ENCODE peak calls at places on chromosomes 13 and 19, in ten cellular contexts. S, C, G, W, D, Z, E, O, K and Y are unnamed samples.

GRCh38 chr13:31970237-31970930 is 61.2 kb upstream of the FRY start:
- DNase-seq in E (peak; percentile 51), C (no peak), D (no peak), S (no peak), K (no peak), G (peak; percentile 84), O (no peak), Z (peak; percentile 27), W (no peak), Y (no peak)

GRCh38 chr19:13014101-13014920 is 19.0 kb downstream of the NFIX start:
- DNase-seq in W (peak; percentile 56), K (no peak), S (peak; percentile 19), O (no peak), E (peak; percentile 23), D (no peak), C (no peak), G (peak; percentile 66), Z (no peak), Y (no peak)

GRCh38 chr13:80010286-80010831 is 330.6 kb downstream of the SPRY2 start:
- DNase-seq in W (no peak), Z (no peak), E (no peak), K (no peak), C (no peak), S (no peak), D (no peak), G (no peak), O (no peak), Y (no peak)

GRCh38 chr19:38529610-38530009 is 88.1 kb downstream of the MAP4K1 start:
- DNase-seq in W (peak; percentile 79), C (no peak), Z (no peak), O (no peak), K (no peak), D (no peak), G (no peak), E (no peak), S (no peak), Y (no peak)

GRCh38 chr19:6737284-6737872 is at the start of gene GPR108:
- DNase-seq in G (peak; percentile 100), S (peak; percentile 100), K (peak; percentile 100), Z (peak; percentile 100), D (peak; percentile 100), W (peak; percentile 99), C (peak; percentile 98), E (peak; percentile 100), O (peak; percentile 99), Y (peak; percentile 99)

GRCh38 chr19:50008532-50008931 is 16.6 kb downstream of the VRK3 start:
- DNase-seq in E (no peak), W (peak; percentile 69), Z (no peak), C (no peak), O (no peak), D (no peak), K (no peak), S (peak; percentile 18), G (no peak), Y (no peak)

GRCh38 chr13:48726711-48727110 is 73.0 kb downstream of the CYSLTR2 start:
- DNase-seq in K (no peak), Z (no peak), O (no peak), W (no peak), C (no peak), D (no peak), S (no peak), G (no peak), E (peak; percentile 92), Y (peak; percentile 67)

GRCh38 chr13:73607489-73608156 is 526.6 kb downstream of the KLF12 start:
- DNase-seq in Z (no peak), O (no peak), K (no peak), W (no peak), S (no peak), G (no peak), D (no peak), C (no peak), E (peak; percentile 4), Y (no peak)

GRCh38 chr13:32722340-32722739 is 136.1 kb downstream of the PDS5B start:
- DNase-seq in D (no peak), G (no peak), Z (no peak), O (no peak), W (no peak), E (no peak), C (no peak), S (no peak), K (no peak), Y (no peak)

GRCh38 chr19:13366529-13367143 is 139.6 kb downstream of the CACNA1A start:
- DNase-seq in G (peak; percentile 5), W (no peak), Z (peak; percentile 58), C (no peak), E (peak; percentile 31), O (no peak), K (no peak), S (no peak), D (no peak), Y (no peak)

GRCh38 chr13:60244381-60244780 is 80.7 kb upstream of the DIAPH3 start:
- DNase-seq in G (no peak), O (no peak), K (no peak), C (no peak), E (no peak), D (no peak), Z (no peak), S (no peak), W (no peak), Y (no peak)

GRCh38 chr19:15274477-15274876 is 42.2 kb upstream of the EPHX3 start:
- DNase-seq in S (no peak), Z (no peak), D (no peak), O (no peak), G (no peak), C (no peak), K (no peak), E (no peak), W (no peak), Y (no peak)

GRCh38 chr19:34269081-34269480 is 14.7 kb downstream of the GARRE1 start:
- DNase-seq in S (no peak), W (no peak), E (no peak), O (no peak), K (no peak), Z (no peak), C (no peak), D (no peak), G (no peak), Y (no peak)

GRCh38 chr19:681029-681626 is 4.9 kb downstream of the FSTL3 start:
- DNase-seq in G (no peak), O (peak; percentile 53), Z (no peak), E (no peak), K (peak; percentile 93), D (peak; percentile 41), C (no peak), W (peak; percentile 95), S (peak; percentile 96), Y (peak; percentile 90)

GRCh38 chr19:35436477-35437141 is 11.4 kb upstream of the FFAR2 start:
- DNase-seq in K (no peak), Z (peak; percentile 62), D (peak; percentile 24), S (peak; percentile 86), G (peak; percentile 90), C (peak; percentile 74), O (no peak), W (peak; percentile 29), E (peak; percentile 63), Y (peak; percentile 26)

DNA sequence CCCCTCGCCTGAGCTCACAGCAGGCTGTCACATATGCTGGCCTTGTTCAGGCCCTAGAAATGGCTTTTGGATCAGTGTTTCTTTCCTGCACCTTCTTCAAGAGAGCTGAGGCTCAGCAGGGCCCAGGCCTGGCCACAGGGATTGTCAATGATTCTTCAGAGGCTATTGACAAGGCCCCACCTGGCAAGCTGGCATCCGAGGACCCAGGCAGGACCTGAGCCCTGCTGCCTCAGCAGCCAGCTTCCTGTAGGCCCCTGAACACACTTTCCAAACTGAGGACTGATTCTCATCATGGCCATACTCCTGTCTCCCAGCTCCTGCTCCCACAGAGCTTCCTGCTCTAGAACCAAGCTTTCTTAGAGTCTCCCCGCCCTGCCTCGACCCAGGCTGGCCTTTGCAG is 136.8 kb downstream of the UQCRFS1 start:
- DNase-seq in W (no peak), K (no peak), C (no peak), G (no peak), E (no peak), O (no peak), S (no peak), Z (no peak), D (no peak), Y (no peak)
- H3K27ac ChIP-seq in W (no peak overlapping the region), K (no peak overlapping the region), C (no peak overlapping the region), G (no peak overlapping the region), E (no peak overlapping the region), O (no peak overlapping the region), S (no peak overlapping the region), Z (no peak overlapping the region), D (no peak overlapping the region), Y (no peak overlapping the region)

GRCh38 chr13:111905609-111905945 is 161.4 kb upstream of the SOX1 start:
- DNase-seq in K (no peak), S (no peak), D (no peak), O (no peak), G (no peak), Z (no peak), W (no peak), C (no peak), E (no peak), Y (no peak)

GRCh38 chr13:111906306-111906705 is 160.6 kb upstream of the SOX1 start:
- DNase-seq in K (peak; percentile 44), O (no peak), Z (no peak), C (no peak), S (no peak), E (no peak), D (no peak), W (peak; percentile 1), G (no peak), Y (no peak)

GRCh38 chr13:111908391-111908790 is 158.6 kb upstream of the SOX1 start:
- DNase-seq in O (no peak), G (no peak), E (no peak), Z (no peak), W (no peak), C (no peak), S (no peak), D (no peak), K (peak; percentile 61), Y (no peak)

GRCh38 chr13:111907341-111907880 is 159.5 kb upstream of the SOX1 start:
- DNase-seq in S (no peak), C (no peak), E (no peak), Z (no peak), G (no peak), W (peak; percentile 5), D (no peak), O (no peak), K (peak; percentile 42), Y (no peak)

GRCh38 chr13:111906816-111907215 is 160.1 kb upstream of the SOX1 start:
- DNase-seq in W (peak; percentile 3), C (no peak), S (no peak), E (no peak), K (no peak), D (no peak), G (no peak), Z (no peak), O (no peak), Y (no peak)
- TF ChIP-seq CTCF in W (no peak), C (no peak), S (no peak), E (no peak), K (no peak), D (no peak), G (no peak), Z (no peak), O (no peak), Y (no peak)

GRCh38 chr13:112979406-112979902 is 10.4 kb downstream of the MCF2L start:
- DNase-seq in C (no peak), W (no peak), D (no peak), E (no peak), O (no peak), S (no peak), G (no peak), K (no peak), Z (no peak), Y (no peak)
- H3K27ac ChIP-seq in C (no peak overlapping the region), W (no peak overlapping the region), D (no peak overlapping the region), E (no peak overlapping the region), O (peak overlapping the region; percentile 39), S (no peak overlapping the region), G (no peak overlapping the region), K (peak overlapping the region; percentile 40), Z (no peak overlapping the region), Y (peak overlapping the region; percentile 95)

GRCh38 chr19:2335848-2336247 is 7.4 kb downstream of the SPPL2B start:
- DNase-seq in O (no peak), K (no peak), C (no peak), W (no peak), Z (no peak), S (no peak), E (no peak), D (no peak), G (no peak), Y (no peak)
- TF ChIP-seq CTCF in O (no peak), K (no peak), C (no peak), W (no peak), Z (no peak), S (no peak), E (no peak), D (no peak), G (no peak), Y (no peak)